ENCODE peak calls at places on chromosomes 12 and 14, in ten cellular contexts. T is fibroblast of mammary gland; L is renal cortical epithelial cell; O is stimulated activated CD8-positive, alpha-beta memory T cell treated with anti-CD3 and anti-CD28 coated beads, Interleukin-4, amount 100 ng/mL, for 1 hour; G is stimulated activated CD4-positive, alpha-beta T cell treated with anti-CD3 and anti-CD28 coated beads, TNF-alpha, amount 100 ng/mL, for 24 hours; H is tibial artery; C is NCI-H774; W is NCI-H1105; J is DMS 273 treated with DMSO at 0.1 percent for 48 hours; R is effector memory CD4-positive, alpha-beta T cell. S is an unnamed sample.

GRCh38 chr12:104877107-104877705 is 80.9 kb downstream of the SLC41A2 start:
- DNase-seq in W (peak; percentile 34), T (peak; percentile 58), G (peak; percentile 2), H (no peak), J (peak; percentile 2), C (no peak), R (peak; percentile 8), L (peak; percentile 27), O (no peak), S (peak; percentile 1)

GRCh38 chr12:109089683-109090082 is 3.6 kb downstream of the ALKBH2 start:
- DNase-seq in O (no peak), J (no peak), R (no peak), T (no peak), G (no peak), H (no peak), L (no peak), C (no peak), W (no peak), S (no peak)

GRCh38 chr14:68888025-68888850 is 90.9 kb downstream of the ACTN1 start:
- DNase-seq in O (no peak), L (peak; percentile 22), J (no peak), W (no peak), C (no peak), H (peak; percentile 84), T (no peak), G (no peak), R (no peak), S (no peak)

GRCh38 chr14:50954811-50955372 is 10.6 kb upstream of the PYGL start:
- DNase-seq in C (no peak), T (peak; percentile 81), J (peak; percentile 43), G (no peak), H (no peak), O (no peak), L (peak; percentile 76), W (peak; percentile 47), R (no peak), S (no peak)

GRCh38 chr14:56801920-56802319 is 8.4 kb downstream of the OTX2 start:
- DNase-seq in H (no peak), O (no peak), R (no peak), W (no peak), T (no peak), G (no peak), L (no peak), J (no peak), C (no peak), S (no peak)

GRCh38 chr12:105100207-105100985 is 7.1 kb upstream of the WASHC4 start:
- DNase-seq in J (no peak), L (peak; percentile 68), R (no peak), C (no peak), W (no peak), G (no peak), O (no peak), H (no peak), T (peak; percentile 76), S (no peak)

GRCh38 chr12:823043-823698 is 70.8 kb downstream of the WNK1 start:
- DNase-seq in L (no peak), G (no peak), H (no peak), O (no peak), T (no peak), R (no peak), C (no peak), W (no peak), J (no peak), S (no peak)

GRCh38 chr12:92107094-92107493 is 38.6 kb downstream of the BTG1 start:
- DNase-seq in C (no peak), W (no peak), O (no peak), T (no peak), G (no peak), J (no peak), L (no peak), H (no peak), R (no peak), S (no peak)

GRCh38 chr12:4269279-4269991 is 4.1 kb upstream of the CCND2 start:
- DNase-seq in T (peak; percentile 50), O (peak; percentile 87), C (no peak), W (peak; percentile 63), J (no peak), H (peak; percentile 88), G (peak; percentile 92), L (no peak), R (peak; percentile 88), S (no peak)

GRCh38 chr12:108379761-108380160 is 40.6 kb upstream of the CMKLR1 start:
- DNase-seq in T (no peak), G (no peak), L (no peak), W (no peak), H (no peak), J (no peak), O (no peak), C (no peak), R (no peak), S (no peak)

GRCh38 chr12:119061208-119061796 is 80.0 kb downstream of the SRRM4 start:
- DNase-seq in G (no peak), T (peak; percentile 17), H (no peak), R (no peak), C (no peak), W (no peak), O (peak; percentile 0), J (no peak), L (peak; percentile 29), S (no peak)

GRCh38 chr12:24534632-24535031 is 414.3 kb downstream of the BCAT1 start:
- DNase-seq in T (peak; percentile 26), C (no peak), H (peak; percentile 74), R (no peak), J (no peak), L (no peak), O (no peak), G (no peak), W (no peak), S (no peak)

GRCh38 chr14:75934998-75935628 is 46.7 kb downstream of the TGFB3 start:
- DNase-seq in T (no peak), C (no peak), R (no peak), H (no peak), J (no peak), G (no peak), O (no peak), W (no peak), L (no peak), S (no peak)

GRCh38 chr12:68587448-68587873 is 23.2 kb upstream of the RAP1B start:
- DNase-seq in L (peak; percentile 60), T (no peak), J (no peak), O (no peak), H (no peak), G (no peak), R (no peak), C (no peak), W (no peak), S (no peak)

GRCh38 chr12:690466-690865 is 27.2 kb upstream of the NINJ2 start:
- DNase-seq in W (no peak), G (no peak), H (no peak), R (no peak), J (no peak), L (no peak), O (no peak), T (no peak), C (no peak), S (no peak)

GRCh38 chr14:51792819-51793218 is 67.6 kb upstream of the GNG2 start:
- DNase-seq in C (no peak), T (no peak), L (no peak), O (no peak), R (no peak), G (no peak), W (no peak), H (no peak), J (no peak), S (no peak)

GRCh38 chr12:78928200-78929074 is 63.9 kb downstream of the SYT1 start:
- DNase-seq in R (no peak), T (peak; percentile 77), G (no peak), L (peak; percentile 32), C (no peak), J (no peak), H (no peak), W (no peak), O (no peak), S (no peak)

GRCh38 chr12:50595667-50596066 is 90.9 kb downstream of the DIP2B start:
- DNase-seq in R (no peak), T (no peak), H (no peak), O (no peak), J (no peak), W (no peak), G (no peak), C (no peak), L (no peak), S (no peak)

GRCh38 chr14:30971586-30971985 is 53.9 kb upstream of the AP4S1 start:
- DNase-seq in L (peak; percentile 63), W (no peak), J (no peak), O (no peak), R (no peak), H (no peak), T (no peak), G (no peak), C (no peak), S (no peak)